ENCODE peak calls at places on chromosomes 13 and 19, in ten cellular contexts. H is PC-3, S is PC-9, O is fibroblast of pulmonary artery, P is osteoblast, W is tibial nerve, Z is HFF-Myc, D is retinal pigment epithelial cell, N is HCT116, U is DND-41. K is an unnamed sample.

GRCh38 chr13:40026741-40027140 is 371.3 kb downstream of the COG6 start:
- DNase-seq in D (no peak), O (no peak), N (no peak), S (no peak), Z (no peak), W (no peak), H (no peak), P (no peak), U (no peak), K (no peak)

GRCh38 chr13:53873558-53873957 is 844.9 kb downstream of the OLFM4 start:
- DNase-seq in Z (no peak), H (no peak), D (no peak), U (no peak), O (no peak), S (no peak), N (no peak), W (no peak), P (no peak), K (no peak)

GRCh38 chr13:110575322-110576069 is 14.0 kb upstream of the RAB20 start:
- DNase-seq in U (no peak), D (no peak), S (peak), O (peak), N (no peak), W (peak), H (no peak), Z (no peak), P (no peak), K (no peak)

GRCh38 chr13:79385694-79386093 is 20.4 kb downstream of the RBM26 start:
- DNase-seq in N (no peak), W (no peak), S (no peak), U (no peak), P (peak), H (peak), Z (no peak), O (peak), D (no peak), K (no peak)

GRCh38 chr19:31054430-31054829 is 294.8 kb downstream of the TSHZ3 start:
- DNase-seq in P (peak), Z (peak), U (peak), S (no peak), N (no peak), H (no peak), D (peak), O (peak), W (no peak), K (no peak)

GRCh38 chr13:111393221-111393790 is 72.9 kb downstream of the TEX29 start:
- DNase-seq in S (no peak), N (no peak), O (no peak), W (no peak), D (no peak), U (no peak), P (no peak), H (no peak), Z (no peak), K (no peak)

GRCh38 chr19:7865262-7865911 is 8.8 kb downstream of the PRR36 start:
- DNase-seq in S (no peak), H (no peak), O (no peak), W (no peak), Z (no peak), P (peak), N (no peak), D (no peak), U (no peak), K (no peak)

GRCh38 chr13:59425211-59425721 is 738.5 kb downstream of the DIAPH3 start:
- DNase-seq in O (peak), N (no peak), S (no peak), U (no peak), W (no peak), P (no peak), H (no peak), Z (no peak), D (no peak), K (no peak)

GRCh38 chr13:107421028-107421427 is 794.3 kb downstream of the LIG4 start:
- DNase-seq in D (no peak), S (no peak), P (no peak), U (no peak), H (peak), Z (no peak), O (peak), N (no peak), W (no peak), K (no peak)

GRCh38 chr13:99281811-99282263 is 23.7 kb upstream of the GPR18 start:
- DNase-seq in N (no peak), Z (no peak), H (no peak), O (no peak), D (no peak), U (no peak), P (peak), W (peak), S (no peak), K (peak)

GRCh38 chr13:24039621-24040475 is 120.7 kb upstream of the SPATA13 start:
- DNase-seq in W (no peak), H (no peak), U (no peak), D (no peak), O (no peak), S (no peak), Z (no peak), P (no peak), N (no peak), K (no peak)

GRCh38 chr13:111630411-111630810 is 310.0 kb downstream of the TEX29 start:
- DNase-seq in D (no peak), P (no peak), N (no peak), O (no peak), U (no peak), S (no peak), H (no peak), Z (no peak), W (no peak), K (no peak)

GRCh38 chr19:19040417-19040816 is 7.0 kb downstream of the ARMC6 start:
- DNase-seq in D (no peak), S (no peak), P (peak), Z (no peak), W (peak), N (no peak), H (peak), U (no peak), O (peak), K (peak)

GRCh38 chr13:38405216-38405615 is 55.6 kb downstream of the UFM1 start:
- DNase-seq in D (no peak), N (no peak), H (peak), O (no peak), S (no peak), Z (no peak), W (no peak), U (no peak), P (no peak), K (no peak)

GRCh38 chr13:40350283-40350992 is 316.0 kb downstream of the FOXO1 start:
- DNase-seq in D (no peak), N (no peak), U (no peak), H (no peak), O (peak), Z (no peak), W (no peak), S (no peak), P (no peak), K (no peak)

GRCh38 chr13:110236831-110237261 is 70.1 kb downstream of the COL4A1 start:
- DNase-seq in D (no peak), P (no peak), H (no peak), S (no peak), N (no peak), U (no peak), O (no peak), Z (no peak), W (no peak), K (no peak)

GRCh38 chr19:14203258-14203657 is 2.7 kb downstream of the ADGRL1 start:
- DNase-seq in O (no peak), H (no peak), U (no peak), Z (no peak), S (no peak), W (no peak), D (no peak), N (no peak), P (peak), K (no peak)
- H3K4me3 ChIP-seq in O (no peak), H (no peak), U (no peak), Z (no peak), S (no peak), W (no peak), D (no peak), N (no peak), P (no peak), K (no peak)

GRCh38 chr19:41222240-41222639 is 3.2 kb downstream of the AXL start:
- DNase-seq in D (no peak), N (no peak), Z (no peak), P (no peak), U (no peak), S (no peak), H (no peak), W (no peak), O (no peak), K (no peak)
- H3K4me3 ChIP-seq in D (peak), N (no peak), Z (peak), P (no peak), U (no peak), S (no peak), H (peak), W (no peak), O (no peak), K (no peak)

DNA sequence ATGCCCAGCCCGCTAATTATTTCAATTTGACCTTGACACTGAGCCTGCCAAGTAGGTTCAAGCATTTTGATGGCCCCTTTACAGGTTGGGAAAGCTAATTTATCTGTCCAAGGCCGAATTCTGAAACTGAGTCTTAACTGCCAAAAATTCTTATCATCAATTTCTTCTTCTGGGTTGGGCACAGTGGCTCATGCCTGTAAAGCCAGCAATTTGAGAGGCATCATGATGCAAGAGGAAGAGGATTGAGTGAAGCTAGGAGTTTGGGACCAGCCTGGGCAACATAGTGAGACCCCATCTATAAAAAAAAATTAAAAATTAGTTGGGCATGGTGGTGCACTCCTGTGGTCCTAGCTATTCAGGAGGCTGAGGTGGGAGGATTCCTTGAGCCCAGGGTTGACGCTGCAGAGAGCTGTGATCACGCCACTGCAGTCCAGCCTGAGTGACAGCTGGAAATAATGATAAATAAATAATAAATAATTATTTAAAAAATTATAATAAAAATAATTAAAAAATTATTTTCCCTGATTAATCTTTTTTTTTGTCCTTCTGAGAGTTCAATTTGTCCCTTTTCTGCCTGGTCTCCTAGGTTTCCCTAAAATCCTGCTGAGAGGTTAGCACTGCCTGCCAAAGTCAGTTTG is 1.3 kb upstream of the LDLR start:
- DNase-seq in D (no peak), O (no peak), W (no peak), H (no peak), U (no peak), Z (no peak), S (no peak), P (no peak), N (no peak), K (no peak)
- H3K4me3 ChIP-seq in D (no peak), O (peak), W (no peak), H (peak), U (no peak), Z (no peak), S (no peak), P (no peak), N (no peak), K (no peak)

GRCh38 chr13:41723136-41723535 is 237.8 kb downstream of the VWA8 start:
- DNase-seq in Z (no peak), D (no peak), W (no peak), U (no peak), O (no peak), H (no peak), P (no peak), N (no peak), S (no peak), K (no peak)
- H3K4me3 ChIP-seq in Z (no peak), D (no peak), W (no peak), U (no peak), O (no peak), H (no peak), P (no peak), N (no peak), S (no peak), K (no peak)

GRCh38 chr13:46178143-46178542 is 3.8 kb downstream of the LCP1 start:
- DNase-seq in Z (no peak), D (no peak), O (no peak), U (no peak), N (no peak), W (peak), P (no peak), H (no peak), S (no peak), K (no peak)
- H3K4me3 ChIP-seq in Z (no peak), D (no peak), O (no peak), U (no peak), N (no peak), W (no peak), P (no peak), H (no peak), S (no peak), K (peak)

GRCh38 chr19:51970718-51971117 is 15.9 kb downstream of the ZNF350 start:
- DNase-seq in S (no peak), N (no peak), O (no peak), H (no peak), P (no peak), Z (no peak), D (no peak), U (no peak), W (no peak), K (no peak)
- H3K4me3 ChIP-seq in S (no peak), N (no peak), O (no peak), H (no peak), P (no peak), Z (no peak), D (no peak), U (no peak), W (no peak), K (no peak)

DNA sequence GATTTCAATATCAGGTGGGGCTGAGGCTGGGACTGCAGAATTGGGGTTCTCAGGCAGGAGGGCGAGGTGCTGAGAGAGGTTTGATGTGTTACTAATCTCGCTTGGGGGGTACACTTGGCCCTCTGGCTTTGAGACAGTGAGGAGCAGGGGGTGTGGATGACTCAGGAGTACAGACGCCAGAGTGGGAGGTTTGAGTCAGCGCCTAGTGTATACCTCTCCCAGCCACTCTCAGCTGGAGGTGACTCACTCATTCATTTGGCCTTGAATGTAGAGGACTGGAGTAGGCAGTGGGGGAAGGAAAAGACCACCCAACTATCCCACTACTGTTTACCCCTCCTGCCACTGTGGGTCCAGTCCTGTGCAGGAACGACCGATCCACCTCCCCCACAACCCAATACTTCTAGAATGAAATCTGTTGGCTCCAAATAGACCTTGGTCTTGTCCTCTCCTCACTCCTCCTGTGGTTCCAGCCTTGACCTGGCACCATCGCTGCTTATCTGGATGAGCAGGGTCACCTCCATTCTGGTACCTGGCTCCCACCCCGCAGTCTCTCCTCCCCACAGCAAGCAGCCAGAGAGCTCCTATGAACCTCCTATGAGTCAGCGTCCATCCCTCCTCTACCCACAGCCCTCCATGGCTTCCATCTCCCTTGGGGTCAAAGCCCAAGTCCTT is 20.1 kb upstream of the ZNRF4 start:
- DNase-seq in P (peak), D (no peak), N (peak), W (no peak), H (peak), S (no peak), Z (peak), U (no peak), O (peak), K (no peak)
- H3K4me3 ChIP-seq in P (peak), D (no peak), N (no peak), W (no peak), H (no peak), S (no peak), Z (no peak), U (no peak), O (no peak), K (no peak)

DNA sequence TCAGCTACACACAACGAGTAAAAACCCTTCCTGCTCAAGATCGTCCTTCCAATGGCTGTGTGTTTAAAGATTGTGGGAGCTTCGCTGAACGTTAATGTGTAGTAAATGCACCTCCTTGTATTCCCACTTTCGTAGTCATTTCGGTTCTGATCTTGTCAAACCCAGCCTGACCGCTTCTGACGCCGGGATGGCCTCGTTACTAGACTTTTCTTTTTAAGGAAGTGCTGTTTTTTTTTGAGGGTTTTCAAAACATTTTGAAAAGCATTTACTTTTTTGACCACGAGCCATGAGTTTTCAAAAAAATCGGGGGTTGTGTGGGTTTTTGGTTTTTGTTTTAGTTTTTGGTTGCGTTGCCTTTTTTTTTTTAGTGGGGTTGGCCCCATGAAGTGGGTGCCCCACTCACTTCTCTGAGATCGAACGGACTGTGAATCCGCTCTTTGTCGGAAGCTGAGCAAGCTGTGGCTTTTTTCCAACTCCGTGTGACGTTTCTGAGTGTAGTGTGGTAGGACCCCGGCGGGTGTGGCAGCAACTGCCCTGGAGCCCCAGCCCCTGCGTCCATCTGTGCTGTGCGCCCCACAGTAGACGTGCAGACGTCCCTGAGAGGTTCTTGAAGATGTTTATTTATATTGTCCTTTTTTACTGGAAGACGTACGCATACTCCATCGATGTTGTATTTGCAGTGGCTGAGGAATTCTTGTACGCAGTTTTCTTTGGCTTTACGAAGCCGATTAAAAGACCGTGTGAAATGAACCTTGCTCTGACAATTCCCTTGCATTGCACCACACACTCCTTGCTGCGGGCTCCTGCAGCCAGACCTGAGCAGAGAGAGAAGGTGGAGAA is 2.7 kb upstream of the FAM174C start:
- DNase-seq in D (no peak), P (no peak), S (no peak), U (no peak), W (no peak), H (no peak), N (no peak), Z (no peak), O (no peak), K (no peak)
- H3K4me3 ChIP-seq in D (no peak), P (peak), S (no peak), U (no peak), W (no peak), H (peak), N (no peak), Z (no peak), O (no peak), K (no peak)

GRCh38 chr13:73136776-73137175 is 78.0 kb downstream of the KLF5 start:
- DNase-seq in Z (no peak), N (no peak), U (no peak), H (peak), P (no peak), W (no peak), D (no peak), S (no peak), O (no peak), K (no peak)

GRCh38 chr13:73141292-73141771 is 82.5 kb downstream of the KLF5 start:
- DNase-seq in S (no peak), Z (no peak), P (peak), D (peak), N (no peak), O (peak), H (no peak), W (no peak), U (no peak), K (no peak)

GRCh38 chr13:73138967-73139491 is 80.2 kb downstream of the KLF5 start:
- DNase-seq in D (no peak), S (peak), O (no peak), U (no peak), N (no peak), H (peak), W (no peak), P (no peak), Z (no peak), K (no peak)

GRCh38 chr13:73140804-73141203 is 82.0 kb downstream of the KLF5 start:
- DNase-seq in W (no peak), Z (no peak), N (no peak), P (no peak), H (no peak), U (no peak), O (no peak), S (no peak), D (no peak), K (no peak)

DNA sequence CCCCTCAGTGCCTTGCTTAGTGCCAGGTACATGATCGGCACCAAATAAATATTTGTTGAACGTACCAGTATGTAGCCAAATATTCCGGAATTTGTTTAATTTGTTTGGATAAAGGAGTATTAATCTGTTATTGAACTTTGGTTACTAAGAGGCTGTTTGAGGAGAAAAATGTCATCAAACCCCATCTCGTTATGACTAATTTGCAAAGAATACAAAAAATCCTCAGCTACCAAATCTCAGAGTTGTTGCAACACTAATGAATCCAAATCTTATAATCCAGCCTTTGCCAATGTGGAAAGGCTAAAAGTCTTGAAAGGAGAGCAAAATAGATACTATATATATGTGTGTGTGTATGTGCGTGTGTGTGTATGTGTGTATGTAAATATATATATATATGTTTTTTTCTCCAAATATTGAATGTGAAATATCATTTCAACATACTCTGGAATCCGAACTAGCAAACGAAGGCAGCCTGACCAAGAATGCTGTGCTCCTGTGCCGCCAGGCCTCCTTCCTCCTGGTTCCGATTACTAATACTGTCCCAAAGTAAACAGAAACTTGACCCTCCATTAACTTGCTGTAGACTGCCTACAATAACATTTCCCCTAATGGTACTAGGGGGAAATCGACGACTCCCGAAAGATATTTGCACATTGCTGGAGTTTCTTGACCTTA is 79.6 kb downstream of the KLF5 start:
- DNase-seq in D (peak), N (no peak), Z (no peak), O (peak), P (peak), U (no peak), W (no peak), S (peak), H (peak), K (no peak)
- H3K4me3 ChIP-seq in D (no peak), N (no peak), Z (no peak), O (no peak), P (peak), U (no peak), W (no peak), S (peak), H (peak), K (no peak)